ENCODE peak calls at places on chromosomes 13 and 19, in four cellular contexts. O, H, K and A are unnamed samples. For H3K4me1, the result is how much of the 10 kb centered on the place peaks cover.

GRCh38 chr13:94967183-94968039 is 255.1 kb upstream of the SOX21 start:
- DNase-seq in O (no peak), H (no peak), K (no peak), A (peak)

GRCh38 chr19:31334101-31334848 is 15.0 kb downstream of the TSHZ3 start:
- DNase-seq in O (no peak), H (peak), K (no peak), A (no peak)

GRCh38 chr13:39835253-39835652 is 179.8 kb downstream of the COG6 start:
- DNase-seq in O (no peak), H (no peak), K (no peak), A (no peak)

GRCh38 chr13:113761136-113761535 is 2.1 kb downstream of the TMEM255B start:
- DNase-seq in O (no peak), H (no peak), K (no peak), A (no peak)

GRCh38 chr19:23015660-23016059 is 12.7 kb upstream of the ZNF728 start:
- DNase-seq in O (no peak), H (no peak), K (no peak), A (no peak)

GRCh38 chr19:53068834-53069233 is 24.3 kb downstream of the ERVV-2 start:
- DNase-seq in O (no peak), H (no peak), K (no peak), A (no peak)

GRCh38 chr13:35703061-35703460 is 226.6 kb upstream of the MAB21L1 start:
- DNase-seq in O (no peak), H (no peak), K (no peak), A (no peak)

GRCh38 chr19:48635263-48635965 is 1.8 kb downstream of the DBP start:
- DNase-seq in O (peak), H (peak), K (peak), A (peak)

GRCh38 chr19:55490478-55491436 is 2.5 kb downstream of the SSC5D start:
- DNase-seq in O (no peak), H (peak), K (no peak), A (peak)

GRCh38 chr13:27853345-27853744 is 61.1 kb downstream of the GSX1 start:
- DNase-seq in O (no peak), H (no peak), K (no peak), A (no peak)

GRCh38 chr19:42132851-42133528 is 744 bp upstream of the POU2F2 start:
- DNase-seq in O (peak), H (peak), K (peak), A (peak)

GRCh38 chr13:67353031-67353430 is 122.9 kb upstream of the PCDH9 start:
- DNase-seq in O (no peak), H (no peak), K (no peak), A (no peak)

GRCh38 chr13:52356327-52356726 is 49.6 kb downstream of the THSD1 start:
- DNase-seq in O (no peak), H (no peak), K (no peak), A (no peak)

GRCh38 chr19:37370880-37371661 is at the start of gene ZNF527:
- DNase-seq in O (peak), H (peak), K (peak), A (peak)

GRCh38 chr19:41843371-41843770 is 1.1 kb downstream of the LYPD4 start:
- DNase-seq in O (no peak), H (no peak), K (no peak), A (no peak)

GRCh38 chr13:31131470-31131961 is 30.2 kb downstream of the HSPH1 start:
- DNase-seq in O (no peak), H (no peak), K (no peak), A (no peak)

GRCh38 chr19:2271516-2272103 is 10.4 kb downstream of the PEAK3 start:
- DNase-seq in O (peak), H (no peak), K (no peak), A (no peak)

GRCh38 chr19:1856345-1856697 is 7.1 kb downstream of the KLF16 start:
- DNase-seq in O (no peak), H (no peak), K (no peak), A (no peak)

GRCh38 chr13:59674616-59675015 is 489.1 kb downstream of the DIAPH3 start:
- DNase-seq in O (no peak), H (no peak), K (no peak), A (no peak)

GRCh38 chr19:30640266-30640965 is 268.2 kb downstream of the ZNF536 start:
- DNase-seq in O (no peak), H (no peak), K (no peak), A (no peak)

GRCh38 chr19:55866521-55866920 is 30.2 kb downstream of the NLRP4 start:
- DNase-seq in O (no peak), H (no peak), K (no peak), A (no peak)

GRCh38 chr13:44399045-44399444 is 25.4 kb downstream of the SERP2 start:
- DNase-seq in O (no peak), H (peak), K (no peak), A (no peak)

GRCh38 chr13:26881154-26881553 is 120.6 kb upstream of the GPR12 start:
- DNase-seq in O (no peak), H (no peak), K (no peak), A (no peak)

GRCh38 chr13:29676941-29677452 is 81.5 kb upstream of the SLC7A1 start:
- DNase-seq in O (peak), H (no peak), K (no peak), A (peak)

GRCh38 chr19:33261511-33262192 is 36.0 kb upstream of the SLC7A10 start:
- DNase-seq in O (no peak), H (no peak), K (no peak), A (peak)

GRCh38 chr13:35700661-35701060 is 224.2 kb upstream of the MAB21L1 start:
- DNase-seq in O (no peak), H (no peak), K (no peak), A (no peak)

GRCh38 chr13:61734683-61735082 is 319.0 kb upstream of the PCDH20 start:
- DNase-seq in O (no peak), H (no peak), K (no peak), A (no peak)

GRCh38 chr19:53389591-53390377 is 5.2 kb upstream of the ZNF765 start:
- DNase-seq in O (no peak), H (no peak), K (no peak), A (no peak)

GRCh38 chr13:63010072-63010658 is 1594.5 kb upstream of the PCDH20 start:
- DNase-seq in O (no peak), H (no peak), K (no peak), A (no peak)

GRCh38 chr13:51453308-51453958 is 597 bp upstream of the INTS6 start:
- DNase-seq in O (peak), H (peak), K (peak), A (peak)

GRCh38 chr19:54573330-54573872 is at the start of gene LILRA2:
- DNase-seq in O (no peak), H (no peak), K (peak), A (no peak)

GRCh38 chr13:30861163-30861562 is 44.9 kb upstream of the MEDAG start:
- DNase-seq in O (no peak), H (no peak), K (no peak), A (no peak)

GRCh38 chr13:45331981-45332830 is 8.8 kb downstream of the TPT1 start:
- DNase-seq in O (no peak), H (no peak), K (peak), A (no peak)

GRCh38 chr13:30032263-30032662 is 181.8 kb upstream of the UBL3 start:
- DNase-seq in O (no peak), H (no peak), K (no peak), A (no peak)

GRCh38 chr19:11208526-11209471 is 11.5 kb upstream of the KANK2 start:
- DNase-seq in O (no peak), H (no peak), K (no peak), A (peak)

GRCh38 chr19:11204076-11204602 is 6.8 kb upstream of the KANK2 start:
- DNase-seq in O (no peak), H (no peak), K (no peak), A (no peak)

GRCh38 chr19:11204943-11205349 is 7.6 kb upstream of the KANK2 start:
- DNase-seq in O (no peak), H (peak), K (no peak), A (no peak)

GRCh38 chr19:11203194-11204075 is 6.1 kb upstream of the KANK2 start:
- DNase-seq in O (peak), H (peak), K (peak), A (peak)

DNA sequence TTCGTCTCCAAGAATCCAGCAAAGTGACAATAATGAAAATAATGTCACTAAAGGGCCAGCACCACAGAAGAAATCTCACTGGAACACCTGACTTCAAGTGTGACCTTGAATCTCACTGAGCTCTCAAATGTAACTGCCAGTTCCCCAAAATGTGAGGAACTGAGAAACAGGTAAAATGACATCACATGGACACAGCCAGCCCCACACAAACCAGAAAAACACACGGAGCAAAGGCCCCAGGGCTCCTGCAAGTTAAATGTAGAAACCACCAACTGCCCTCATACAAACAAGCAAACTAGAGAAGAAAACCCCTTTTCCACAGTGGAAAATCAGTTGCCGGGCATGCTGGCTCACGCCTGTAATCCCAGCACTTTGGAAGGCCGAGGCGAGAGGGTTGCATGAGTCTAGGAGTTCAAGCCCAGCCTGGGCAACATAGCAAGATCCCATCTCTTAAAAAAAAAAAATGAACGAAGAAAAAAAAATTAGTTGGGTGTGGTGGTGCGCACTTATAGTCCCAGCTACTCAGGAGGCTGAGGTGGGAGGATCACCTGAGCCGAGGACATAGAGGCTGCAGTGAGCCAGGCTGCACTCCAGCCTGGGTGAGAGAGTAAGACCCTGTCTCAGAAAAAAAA is 8.7 kb upstream of the KANK2 start:
- DNase-seq in O (no peak), H (no peak), K (no peak), A (no peak)
- TF ChIP-seq EP300 in O (no peak), H (no peak), K (no peak), A (no peak)

GRCh38 chr19:16591803-16592556 is 19.8 kb upstream of the SLC35E1 start:
- DNase-seq in O (no peak), H (no peak), K (no peak), A (no peak)

GRCh38 chr19:16593181-16593580 is 21.0 kb upstream of the SLC35E1 start:
- DNase-seq in O (no peak), H (no peak), K (no peak), A (no peak)

GRCh38 chr19:16594681-16595091 is 22.5 kb upstream of the SLC35E1 start:
- DNase-seq in O (no peak), H (no peak), K (no peak), A (no peak)

GRCh38 chr19:16595097-16595496 is 22.9 kb upstream of the SLC35E1 start:
- DNase-seq in O (no peak), H (no peak), K (no peak), A (no peak)

GRCh38 chr19:16594131-16594586 is 21.9 kb upstream of the SLC35E1 start:
- DNase-seq in O (peak), H (no peak), K (no peak), A (peak)
- H3K4me1 ChIP-seq in O (under half), H (under half), K (under half), A (half or more)

DNA sequence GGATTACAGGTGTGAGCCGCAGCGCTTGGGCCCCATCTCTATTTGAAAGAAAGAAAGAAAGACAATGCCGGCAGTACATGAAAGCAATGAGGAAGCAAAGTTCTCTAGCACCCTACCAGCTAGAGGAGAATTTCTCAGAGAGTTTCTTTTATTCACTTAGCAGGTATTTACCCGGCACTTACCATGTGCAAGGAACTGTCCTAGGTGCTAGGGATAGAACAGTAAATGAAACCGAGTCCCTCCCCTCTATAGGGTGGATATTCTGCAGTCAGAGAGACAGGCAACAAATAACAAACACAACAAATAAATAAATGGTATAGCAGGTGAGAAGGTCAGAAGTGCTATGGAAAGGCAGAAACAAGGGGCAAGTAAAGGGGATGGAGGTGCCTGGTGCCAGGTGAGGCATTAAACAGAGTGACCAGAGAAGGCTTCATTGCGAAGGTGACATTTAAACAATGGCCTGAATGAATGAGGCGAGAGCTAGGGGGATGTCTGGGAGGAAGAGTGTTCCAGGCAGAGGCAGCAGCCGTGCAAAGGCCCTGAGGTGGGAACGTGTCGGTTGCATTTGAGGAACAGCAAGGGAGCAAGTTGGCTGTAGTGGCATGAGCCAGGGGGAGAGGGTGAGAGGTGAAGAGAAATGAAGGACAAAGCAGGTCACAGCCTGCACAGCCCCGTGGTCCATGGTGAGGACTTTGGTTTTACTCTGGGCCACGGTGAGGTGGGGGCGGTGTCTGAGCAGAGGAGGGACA is 10.8 kb upstream of the MYH14 start:
- DNase-seq in O (no peak), H (no peak), K (no peak), A (no peak)
- TF ChIP-seq EP300 in O (no peak), H (no peak), K (no peak), A (no peak)

GRCh38 chr13:41018583-41018909 is 570 bp downstream of the ELF1 start:
- DNase-seq in O (no peak), H (no peak), K (no peak), A (no peak)
- H3K4me1 ChIP-seq in O (half or more), H (under half), K (under half), A (under half)

GRCh38 chr19:18338471-18339001 is 1.9 kb upstream of the PGPEP1 start:
- DNase-seq in O (no peak), H (no peak), K (no peak), A (no peak)

GRCh38 chr19:18339703-18340102 is 695 bp upstream of the PGPEP1 start:
- DNase-seq in O (no peak), H (no peak), K (no peak), A (no peak)

GRCh38 chr19:18342090-18342632 is 1.8 kb downstream of the PGPEP1 start:
- DNase-seq in O (no peak), H (no peak), K (no peak), A (no peak)

GRCh38 chr19:18340990-18341868 is 831 bp downstream of the PGPEP1 start:
- DNase-seq in O (peak), H (peak), K (peak), A (peak)

DNA sequence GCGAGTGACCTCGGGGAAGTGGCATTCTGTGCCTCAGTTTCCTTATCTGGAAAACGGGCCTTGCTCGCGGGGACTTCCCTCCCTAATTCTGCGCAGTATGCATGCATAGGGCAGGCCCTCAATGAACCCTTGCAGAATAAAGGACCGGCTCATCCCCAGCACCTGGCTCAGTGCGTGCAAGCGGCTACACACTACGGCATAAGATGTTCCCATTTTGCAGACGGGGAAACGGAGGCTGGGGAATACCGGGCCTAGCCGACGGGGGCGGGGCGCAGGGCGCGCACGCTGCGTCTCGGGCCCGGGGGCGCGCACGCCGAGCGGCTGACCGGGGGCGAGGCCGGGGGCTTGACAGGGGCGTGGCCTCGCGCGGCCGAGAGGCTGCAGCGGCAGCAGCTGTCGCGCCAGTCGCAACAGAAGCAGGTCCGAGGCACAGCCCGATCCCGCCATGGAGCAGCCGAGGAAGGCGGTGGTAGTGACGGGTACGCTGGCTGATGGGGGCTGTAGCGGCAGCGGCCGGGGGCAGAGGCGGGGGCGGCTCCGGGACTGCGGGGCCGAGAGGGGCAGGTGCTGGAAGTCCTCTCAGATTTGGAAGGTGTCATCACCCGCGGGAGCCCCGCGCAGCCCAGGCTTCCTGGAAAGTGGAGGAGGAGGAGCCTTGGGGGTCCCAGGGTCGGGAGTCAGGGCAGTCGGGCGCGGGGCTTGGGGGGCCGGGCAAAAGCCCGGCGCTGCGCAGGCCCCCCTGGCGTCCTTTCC is at the start of gene PGPEP1:
- DNase-seq in O (peak), H (peak), K (peak), A (peak)
- TF ChIP-seq EP300 in O (no peak), H (no peak), K (peak), A (no peak)

DNA sequence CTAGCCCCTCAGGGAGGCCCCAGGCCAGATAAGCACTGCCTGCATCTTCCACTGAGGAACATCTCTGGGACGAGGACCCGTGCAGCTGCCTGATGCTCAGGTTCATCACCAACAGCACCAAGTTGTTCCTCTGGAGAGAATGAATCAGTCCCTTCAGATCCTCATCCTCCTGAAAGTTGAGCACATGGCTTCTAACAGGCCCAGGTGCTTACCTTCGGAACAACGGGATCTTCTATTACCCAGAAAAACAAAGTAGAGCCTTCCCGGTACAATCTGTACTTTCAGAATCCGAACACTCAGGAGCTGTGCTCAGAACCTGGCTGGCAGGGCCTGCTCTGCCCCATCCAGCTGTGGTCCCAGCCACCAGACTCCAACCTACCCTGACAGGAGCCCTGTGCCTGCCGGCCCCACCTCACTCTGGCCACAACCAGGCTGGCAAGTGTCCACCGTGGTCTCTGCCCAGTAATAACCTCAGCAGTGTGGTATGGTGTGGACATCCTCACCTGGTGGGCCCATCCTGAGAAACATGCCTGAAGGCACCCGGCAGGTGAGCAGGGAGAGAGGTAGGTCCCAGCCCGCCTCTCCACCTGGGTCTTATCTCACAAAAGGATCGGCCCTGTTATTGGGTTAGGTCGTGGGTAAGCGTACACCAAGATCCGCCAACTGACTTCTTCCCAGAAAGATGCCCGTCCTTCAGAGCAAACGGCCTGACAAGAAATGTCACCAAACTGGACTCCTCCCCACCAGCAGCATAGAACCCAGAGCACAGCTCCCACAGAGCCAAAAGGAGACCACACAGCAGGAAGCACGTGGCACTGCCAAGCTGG is 34.1 kb downstream of the ELL start:
- DNase-seq in O (no peak), H (no peak), K (no peak), A (no peak)
- H3K4me1 ChIP-seq in O (under half), H (under half), K (half or more), A (half or more)